ENCODE peak calls at places on chromosomes 12 and 14, in eight cellular contexts. Q, K, N, F, P, O, W and H are unnamed samples.

GRCh38 chr14:28297559-28297958 is 469.0 kb upstream of the FOXG1 start:
- DNase-seq in O (no peak), F (no peak), Q (no peak), N (no peak), P (no peak), K (no peak), W (no peak), H (no peak)

GRCh38 chr14:68655961-68656360 is 136.9 kb downstream of the ZFP36L1 start:
- DNase-seq in F (no peak), N (no peak), Q (no peak), P (no peak), K (no peak), O (no peak), W (no peak), H (no peak)

GRCh38 chr12:30822385-30823139 is 67.8 kb upstream of the CAPRIN2 start:
- DNase-seq in N (peak), O (peak), Q (peak), F (no peak), P (peak), K (peak), W (peak), H (no peak)

GRCh38 chr12:111597731-111598636 is 1.1 kb downstream of the ATXN2 start:
- DNase-seq in O (peak), Q (peak), K (peak), P (peak), N (peak), F (no peak), W (peak), H (no peak)

GRCh38 chr12:14959463-14959862 is 1.9 kb downstream of the ARHGDIB start:
- DNase-seq in F (no peak), O (no peak), Q (no peak), K (no peak), N (no peak), P (no peak), W (no peak), H (no peak)

GRCh38 chr12:57755194-57755453 is 221 bp downstream of the MARCHF9 start:
- DNase-seq in F (no peak), N (no peak), P (peak), O (no peak), Q (no peak), K (no peak), W (no peak), H (no peak)

GRCh38 chr12:64147011-64147671 is 75.0 kb downstream of the KICS2 start:
- DNase-seq in F (no peak), Q (no peak), W (no peak), O (no peak), P (no peak), K (no peak), N (no peak), H (no peak)

GRCh38 chr12:57899010-57899662 is 42.2 kb upstream of the ATP23 start:
- DNase-seq in Q (peak), P (peak), W (peak), K (no peak), N (peak), O (peak), F (peak), H (no peak)

GRCh38 chr12:71664411-71665108 is 459 bp downstream of the THAP2 start:
- DNase-seq in N (no peak), P (no peak), K (no peak), W (no peak), Q (no peak), O (no peak), F (no peak), H (no peak)

GRCh38 chr12:49985981-49986380 is 13.2 kb downstream of the AQP6 start:
- DNase-seq in P (no peak), O (no peak), W (no peak), Q (no peak), K (no peak), F (no peak), N (no peak), H (no peak)

GRCh38 chr12:105574056-105574715 is 243.7 kb downstream of the C12orf75 start:
- DNase-seq in P (no peak), F (no peak), O (no peak), K (no peak), N (no peak), Q (no peak), W (no peak), H (no peak)

GRCh38 chr14:23009939-23010718 is at the start of gene C14orf93:
- DNase-seq in F (no peak), K (peak), W (peak), N (peak), Q (peak), O (peak), P (peak), H (no peak)

GRCh38 chr12:28563926-28564325 is 373.7 kb downstream of the CCDC91 start:
- DNase-seq in P (no peak), N (no peak), Q (no peak), W (no peak), F (no peak), O (no peak), K (no peak), H (no peak)

GRCh38 chr12:68521848-68522502 is 88.7 kb upstream of the RAP1B start:
- DNase-seq in P (no peak), F (no peak), K (no peak), N (no peak), Q (no peak), W (no peak), O (no peak), H (peak)

GRCh38 chr12:68515793-68516192 is 94.9 kb upstream of the RAP1B start:
- DNase-seq in Q (no peak), P (no peak), F (no peak), K (no peak), O (no peak), N (no peak), W (no peak), H (no peak)

DNA sequence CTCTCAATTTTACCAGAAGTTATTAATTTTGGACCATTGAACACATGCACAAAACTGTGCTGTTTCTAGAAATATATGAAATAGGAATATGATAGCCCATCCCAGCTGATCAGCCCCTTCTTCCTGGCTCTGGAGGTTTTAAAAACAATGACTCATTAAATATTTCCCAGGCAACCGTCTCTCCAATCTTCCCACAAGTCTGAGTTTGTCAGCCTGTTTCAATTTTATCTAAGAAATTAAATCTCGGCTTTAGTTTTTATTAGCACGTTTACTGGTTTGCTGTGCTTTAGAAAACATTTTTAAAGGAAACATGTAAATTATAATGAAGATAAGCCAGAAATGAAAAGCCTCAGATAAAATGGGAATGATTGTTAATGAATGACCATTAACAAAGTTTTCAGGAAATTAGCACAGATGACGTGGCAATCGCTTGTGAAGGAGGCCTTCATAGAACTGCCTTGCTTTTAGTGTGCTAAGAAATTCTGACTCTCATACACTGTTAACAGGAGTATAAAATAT is 89.3 kb upstream of the RAP1B start:
- DNase-seq in Q (no peak), K (no peak), O (peak), P (no peak), F (no peak), N (no peak), W (no peak), H (peak)
- H3K27ac ChIP-seq in Q (no peak), K (no peak), O (no peak), P (no peak), F (no peak), N (no peak), W (no peak), H (peak)

GRCh38 chr12:45205165-45205825 is 10.6 kb upstream of the ANO6 start:
- DNase-seq in N (no peak), F (peak), Q (no peak), K (no peak), O (no peak), W (no peak), P (no peak), H (no peak)

GRCh38 chr12:45203767-45204166 is 12.1 kb upstream of the ANO6 start:
- DNase-seq in F (no peak), Q (no peak), N (no peak), K (no peak), W (no peak), P (no peak), O (no peak), H (no peak)

GRCh38 chr12:45204757-45205156 is 11.1 kb upstream of the ANO6 start:
- DNase-seq in Q (no peak), N (no peak), O (no peak), P (no peak), W (no peak), F (no peak), K (no peak), H (no peak)

GRCh38 chr12:45200497-45201043 is 15.3 kb upstream of the ANO6 start:
- DNase-seq in K (no peak), W (no peak), P (no peak), F (no peak), O (no peak), Q (no peak), N (no peak), H (no peak)
- H3K4me3 ChIP-seq in K (no peak), W (no peak), P (no peak), F (no peak), O (no peak), Q (no peak), N (no peak), H (no peak)

DNA sequence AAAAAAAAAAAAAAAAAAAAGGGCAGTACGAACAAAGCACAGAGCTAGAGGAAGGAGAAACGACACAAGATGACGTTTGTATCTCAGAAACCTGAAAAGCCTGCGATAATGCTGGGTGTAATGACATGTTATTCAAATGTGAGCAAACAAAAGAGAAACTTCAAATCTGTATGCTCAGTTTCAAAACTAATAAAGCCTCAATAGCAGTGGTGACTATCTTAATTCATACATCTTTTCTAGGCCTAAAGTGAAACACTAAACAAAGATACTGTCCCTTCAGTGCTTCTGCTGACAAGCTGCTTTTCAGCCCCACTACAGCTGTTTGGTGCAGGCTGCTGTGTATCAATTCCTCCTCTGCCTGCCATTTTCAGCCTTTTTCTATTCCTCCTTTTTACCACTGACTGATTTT is 15.8 kb downstream of the ITPR2 start:
- DNase-seq in Q (no peak), K (no peak), W (no peak), O (no peak), N (no peak), P (no peak), F (no peak), H (no peak)
- TF ChIP-seq POLR2A in Q (no peak), K (no peak), W (no peak), O (no peak), N (no peak), P (no peak), F (no peak), H (no peak)

DNA sequence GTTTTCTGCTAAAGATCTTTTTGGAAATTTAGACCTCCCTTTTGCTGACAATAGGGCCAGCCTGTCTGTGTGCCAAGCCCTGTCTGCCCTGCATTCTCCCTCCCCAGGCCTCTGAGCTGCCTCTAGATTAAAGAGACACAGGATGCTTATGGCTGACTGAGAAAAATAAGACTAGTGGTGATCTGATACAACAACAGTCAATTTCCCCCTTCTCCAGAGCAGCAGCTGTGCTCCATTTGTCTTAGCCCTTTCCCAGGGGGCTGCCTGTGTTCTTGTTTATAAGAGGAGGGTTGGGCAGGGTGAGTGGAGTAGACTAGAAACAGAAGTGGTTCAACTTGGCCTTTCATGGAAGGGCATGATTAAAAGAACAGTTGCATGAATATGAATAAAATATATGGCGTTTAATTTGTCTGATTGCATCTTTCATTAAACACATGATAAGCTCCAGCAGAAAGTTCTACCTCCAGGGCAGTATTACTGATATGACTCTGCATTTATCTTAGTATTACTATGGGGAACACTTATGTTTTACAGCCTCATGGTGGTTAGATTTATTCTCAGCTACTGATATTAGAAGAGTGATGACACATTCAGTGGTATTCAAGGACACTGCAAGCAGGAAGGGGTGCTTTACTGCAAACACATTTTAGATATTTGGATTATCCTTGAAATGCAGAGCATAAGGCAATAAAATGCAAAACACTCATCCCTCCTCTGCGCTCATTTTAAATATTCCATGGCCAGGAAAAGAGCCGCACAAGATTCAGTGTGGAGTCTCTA is 150.1 kb upstream of the CLEC14A start:
- DNase-seq in K (no peak), O (no peak), Q (no peak), P (no peak), W (no peak), N (no peak), F (no peak), H (no peak)
- H3K27ac ChIP-seq in K (no peak), O (no peak), Q (no peak), P (no peak), W (no peak), N (no peak), F (no peak), H (no peak)

GRCh38 chr12:81759215-81759991 is at the start of gene PPFIA2:
- DNase-seq in W (peak), N (no peak), O (no peak), P (peak), Q (peak), K (peak), F (no peak), H (no peak)

GRCh38 chr12:81758421-81759214 is 532 bp downstream of the PPFIA2 start:
- DNase-seq in W (peak), N (no peak), P (peak), K (no peak), O (no peak), F (no peak), Q (no peak), H (no peak)

GRCh38 chr12:81757731-81758325 is 1.3 kb downstream of the PPFIA2 start:
- DNase-seq in N (no peak), K (no peak), O (no peak), P (no peak), Q (no peak), F (no peak), W (no peak), H (no peak)
- H3K4me3 ChIP-seq in N (peak), K (peak), O (no peak), P (peak), Q (no peak), F (no peak), W (peak), H (peak)